ENCODE peak calls at places on chromosomes 7 and 10, in ten cellular contexts. One of them, this sample, is unnamed.

GRCh38 chr10:20863008-20863407 is 34.1 kb downstream of the NEBL start:
- DNase-seq in CD4-positive, CD25-positive, alpha-beta regulatory T cell: no peak
- DNase-seq in Caki2: no peak
- DNase-seq in activated CD8-positive, alpha-beta memory T cell treated with anti-CD3 and anti-CD28 coated beads, Interleukin-2, amount 50 U/mL, for 48 hours: no peak
- DNase-seq in T1000: no peak
- DNase-seq in activated naive CD4-positive, alpha-beta T cell treated with anti-CD3 and anti-CD28 coated beads, Interleukin-2, amount 10 ng/mL, durations not matched to agents 7 days and 5 days: no peak
- DNase-seq in astrocyte: no peak
- DNase-seq in A549: no peak
- DNase-seq in body of pancreas: no peak
- DNase-seq in stimulated activated CD4-positive, alpha-beta T cell treated with anti-CD3 and anti-CD28 coated beads, TNF-alpha, amount 100 ng/mL, for 24 hours: no peak
- DNase-seq in this sample: no peak

GRCh38 chr10:133445268-133445732 is 8.4 kb upstream of the SCART1 start:
- DNase-seq in T1000: no peak
- DNase-seq in CD4-positive, CD25-positive, alpha-beta regulatory T cell: no peak
- DNase-seq in A549: no peak
- DNase-seq in stimulated activated CD4-positive, alpha-beta T cell treated with anti-CD3 and anti-CD28 coated beads, TNF-alpha, amount 100 ng/mL, for 24 hours: no peak
- DNase-seq in astrocyte: no peak
- DNase-seq in activated naive CD4-positive, alpha-beta T cell treated with anti-CD3 and anti-CD28 coated beads, Interleukin-2, amount 10 ng/mL, durations not matched to agents 7 days and 5 days: no peak
- DNase-seq in Caki2: no peak
- DNase-seq in body of pancreas: no peak
- DNase-seq in activated CD8-positive, alpha-beta memory T cell treated with anti-CD3 and anti-CD28 coated beads, Interleukin-2, amount 50 U/mL, for 48 hours: no peak
- DNase-seq in this sample: no peak

GRCh38 chr7:66352071-66352470 is 146.9 kb downstream of the TPST1 start:
- DNase-seq in CD4-positive, CD25-positive, alpha-beta regulatory T cell: no peak
- DNase-seq in activated naive CD4-positive, alpha-beta T cell treated with anti-CD3 and anti-CD28 coated beads, Interleukin-2, amount 10 ng/mL, durations not matched to agents 7 days and 5 days: no peak
- DNase-seq in Caki2: peak
- DNase-seq in astrocyte: no peak
- DNase-seq in T1000: no peak
- DNase-seq in A549: no peak
- DNase-seq in stimulated activated CD4-positive, alpha-beta T cell treated with anti-CD3 and anti-CD28 coated beads, TNF-alpha, amount 100 ng/mL, for 24 hours: no peak
- DNase-seq in activated CD8-positive, alpha-beta memory T cell treated with anti-CD3 and anti-CD28 coated beads, Interleukin-2, amount 50 U/mL, for 48 hours: no peak
- DNase-seq in body of pancreas: no peak
- DNase-seq in this sample: no peak

GRCh38 chr10:88082391-88082790 is 219.0 kb downstream of the PTEN start:
- DNase-seq in T1000: no peak
- DNase-seq in Caki2: no peak
- DNase-seq in activated naive CD4-positive, alpha-beta T cell treated with anti-CD3 and anti-CD28 coated beads, Interleukin-2, amount 10 ng/mL, durations not matched to agents 7 days and 5 days: no peak
- DNase-seq in body of pancreas: no peak
- DNase-seq in activated CD8-positive, alpha-beta memory T cell treated with anti-CD3 and anti-CD28 coated beads, Interleukin-2, amount 50 U/mL, for 48 hours: no peak
- DNase-seq in CD4-positive, CD25-positive, alpha-beta regulatory T cell: no peak
- DNase-seq in stimulated activated CD4-positive, alpha-beta T cell treated with anti-CD3 and anti-CD28 coated beads, TNF-alpha, amount 100 ng/mL, for 24 hours: no peak
- DNase-seq in A549: no peak
- DNase-seq in astrocyte: no peak
- DNase-seq in this sample: no peak

GRCh38 chr7:64867863-64868440 is 35.1 kb upstream of the ZNF273 start:
- DNase-seq in A549: no peak
- DNase-seq in CD4-positive, CD25-positive, alpha-beta regulatory T cell: no peak
- DNase-seq in activated CD8-positive, alpha-beta memory T cell treated with anti-CD3 and anti-CD28 coated beads, Interleukin-2, amount 50 U/mL, for 48 hours: no peak
- DNase-seq in Caki2: no peak
- DNase-seq in astrocyte: no peak
- DNase-seq in body of pancreas: no peak
- DNase-seq in T1000: no peak
- DNase-seq in activated naive CD4-positive, alpha-beta T cell treated with anti-CD3 and anti-CD28 coated beads, Interleukin-2, amount 10 ng/mL, durations not matched to agents 7 days and 5 days: no peak
- DNase-seq in stimulated activated CD4-positive, alpha-beta T cell treated with anti-CD3 and anti-CD28 coated beads, TNF-alpha, amount 100 ng/mL, for 24 hours: no peak
- DNase-seq in this sample: peak

GRCh38 chr7:103937680-103938079 is 51.8 kb downstream of the RELN start:
- DNase-seq in activated naive CD4-positive, alpha-beta T cell treated with anti-CD3 and anti-CD28 coated beads, Interleukin-2, amount 10 ng/mL, durations not matched to agents 7 days and 5 days: no peak
- DNase-seq in CD4-positive, CD25-positive, alpha-beta regulatory T cell: no peak
- DNase-seq in T1000: no peak
- DNase-seq in body of pancreas: no peak
- DNase-seq in astrocyte: no peak
- DNase-seq in stimulated activated CD4-positive, alpha-beta T cell treated with anti-CD3 and anti-CD28 coated beads, TNF-alpha, amount 100 ng/mL, for 24 hours: no peak
- DNase-seq in A549: no peak
- DNase-seq in activated CD8-positive, alpha-beta memory T cell treated with anti-CD3 and anti-CD28 coated beads, Interleukin-2, amount 50 U/mL, for 48 hours: no peak
- DNase-seq in Caki2: no peak
- DNase-seq in this sample: no peak

GRCh38 chr10:129888784-129889616 is 75.1 kb downstream of the EBF3 start:
- DNase-seq in stimulated activated CD4-positive, alpha-beta T cell treated with anti-CD3 and anti-CD28 coated beads, TNF-alpha, amount 100 ng/mL, for 24 hours: peak
- DNase-seq in Caki2: no peak
- DNase-seq in astrocyte: no peak
- DNase-seq in activated CD8-positive, alpha-beta memory T cell treated with anti-CD3 and anti-CD28 coated beads, Interleukin-2, amount 50 U/mL, for 48 hours: peak
- DNase-seq in A549: peak
- DNase-seq in body of pancreas: peak
- DNase-seq in CD4-positive, CD25-positive, alpha-beta regulatory T cell: no peak
- DNase-seq in T1000: no peak
- DNase-seq in activated naive CD4-positive, alpha-beta T cell treated with anti-CD3 and anti-CD28 coated beads, Interleukin-2, amount 10 ng/mL, durations not matched to agents 7 days and 5 days: peak
- DNase-seq in this sample: no peak

GRCh38 chr10:11150255-11150731 is 132.6 kb downstream of the CELF2 start:
- DNase-seq in activated naive CD4-positive, alpha-beta T cell treated with anti-CD3 and anti-CD28 coated beads, Interleukin-2, amount 10 ng/mL, durations not matched to agents 7 days and 5 days: peak
- DNase-seq in T1000: no peak
- DNase-seq in CD4-positive, CD25-positive, alpha-beta regulatory T cell: no peak
- DNase-seq in A549: no peak
- DNase-seq in astrocyte: no peak
- DNase-seq in body of pancreas: no peak
- DNase-seq in activated CD8-positive, alpha-beta memory T cell treated with anti-CD3 and anti-CD28 coated beads, Interleukin-2, amount 50 U/mL, for 48 hours: no peak
- DNase-seq in stimulated activated CD4-positive, alpha-beta T cell treated with anti-CD3 and anti-CD28 coated beads, TNF-alpha, amount 100 ng/mL, for 24 hours: no peak
- DNase-seq in Caki2: no peak
- DNase-seq in this sample: no peak

GRCh38 chr10:118592675-118593330 is 2.6 kb downstream of the PRLHR start:
- DNase-seq in astrocyte: no peak
- DNase-seq in CD4-positive, CD25-positive, alpha-beta regulatory T cell: no peak
- DNase-seq in Caki2: no peak
- DNase-seq in T1000: no peak
- DNase-seq in activated CD8-positive, alpha-beta memory T cell treated with anti-CD3 and anti-CD28 coated beads, Interleukin-2, amount 50 U/mL, for 48 hours: no peak
- DNase-seq in A549: no peak
- DNase-seq in stimulated activated CD4-positive, alpha-beta T cell treated with anti-CD3 and anti-CD28 coated beads, TNF-alpha, amount 100 ng/mL, for 24 hours: no peak
- DNase-seq in body of pancreas: peak
- DNase-seq in activated naive CD4-positive, alpha-beta T cell treated with anti-CD3 and anti-CD28 coated beads, Interleukin-2, amount 10 ng/mL, durations not matched to agents 7 days and 5 days: no peak
- DNase-seq in this sample: no peak